ENCODE peak calls at places on chromosome 22, in six cellular contexts. B is BE2C, C is colonic mucosa, F is GM12865, Y is astrocyte of the spinal cord, I is left ventricle myocardium inferior. G is an unnamed sample.

GRCh38 chr22:22810018-22810427 is 77.6 kb upstream of the IGLL5 start:
- DNase-seq in B (peak), C (no peak), F (no peak), Y (no peak), I (peak), G (peak)

GRCh38 chr22:46057206-46057605 is 80.2 kb upstream of the WNT7B start:
- DNase-seq in B (no peak), C (no peak), F (no peak), Y (peak), I (peak), G (no peak)

GRCh38 chr22:25216230-25216629 is 3.2 kb upstream of the CRYBB2 start:
- DNase-seq in B (no peak), C (no peak), F (no peak), Y (no peak), I (no peak), G (no peak)

GRCh38 chr22:22030493-22031182 is 48.1 kb upstream of the TOP3B start:
- DNase-seq in B (peak), C (no peak), F (peak), Y (no peak), I (peak), G (peak)

GRCh38 chr22:17475318-17476212 is 87.7 kb upstream of the SLC25A18 start:
- DNase-seq in B (no peak), C (no peak), F (no peak), Y (no peak), I (no peak), G (no peak)

GRCh38 chr22:37546436-37547248 is 13.6 kb upstream of the CDC42EP1 start:
- DNase-seq in B (no peak), C (peak), F (no peak), Y (peak), I (peak), G (peak)

GRCh38 chr22:36211237-36211881 is 9.8 kb upstream of the APOL4 start:
- DNase-seq in B (no peak), C (no peak), F (peak), Y (peak), I (no peak), G (peak)

GRCh38 chr22:23759566-23759965 is 3.2 kb upstream of the C22orf15 start:
- DNase-seq in B (no peak), C (no peak), F (no peak), Y (no peak), I (no peak), G (no peak)

GRCh38 chr22:46062971-46063631 is 86.1 kb upstream of the WNT7B start:
- DNase-seq in B (no peak), C (no peak), F (no peak), Y (no peak), I (peak), G (no peak)

GRCh38 chr22:38831166-38831945 is 12.5 kb downstream of the NPTXR start:
- DNase-seq in B (no peak), C (no peak), F (no peak), Y (peak), I (no peak), G (peak)

GRCh38 chr22:37639771-37640590 is 512 bp downstream of the SH3BP1 start:
- DNase-seq in B (no peak), C (no peak), F (peak), Y (no peak), I (no peak), G (no peak)

GRCh38 chr22:38313384-38313955 is 3.8 kb downstream of the CSNK1E start:
- DNase-seq in B (no peak), C (peak), F (peak), Y (peak), I (peak), G (peak)

GRCh38 chr22:32533265-32534068 is 58.9 kb downstream of the FBXO7 start:
- DNase-seq in B (no peak), C (no peak), F (no peak), Y (no peak), I (no peak), G (no peak)

GRCh38 chr22:35838849-35839646 is 121.4 kb downstream of the APOL5 start:
- DNase-seq in B (peak), C (peak), F (peak), Y (peak), I (no peak), G (peak)

GRCh38 chr22:47553436-47553835 is 791.0 kb downstream of the TBC1D22A start:
- DNase-seq in B (no peak), C (no peak), F (no peak), Y (no peak), I (no peak), G (no peak)

GRCh38 chr22:37275622-37276021 is 6.7 kb upstream of the CYTH4 start:
- DNase-seq in B (no peak), C (no peak), F (no peak), Y (no peak), I (no peak), G (no peak)

GRCh38 chr22:42432818-42433217 is 615 bp upstream of the NFAM1 start:
- DNase-seq in B (no peak), C (no peak), F (no peak), Y (no peak), I (no peak), G (no peak)

GRCh38 chr22:47278655-47279054 is 516.2 kb downstream of the TBC1D22A start:
- DNase-seq in B (no peak), C (no peak), F (no peak), Y (no peak), I (no peak), G (no peak)

GRCh38 chr22:23833911-23834317 is 4.9 kb downstream of the DERL3 start:
- DNase-seq in B (no peak), C (no peak), F (no peak), Y (no peak), I (no peak), G (no peak)

GRCh38 chr22:35872451-35872850 is 154.8 kb downstream of the APOL5 start:
- DNase-seq in B (no peak), C (no peak), F (no peak), Y (no peak), I (peak), G (no peak)

GRCh38 chr22:45516923-45517675 is 14.4 kb downstream of the FBLN1 start:
- DNase-seq in B (no peak), C (no peak), F (no peak), Y (peak), I (no peak), G (no peak)

GRCh38 chr22:27409299-27409698 is 392.3 kb downstream of the MN1 start:
- DNase-seq in B (no peak), C (no peak), F (no peak), Y (no peak), I (no peak), G (no peak)

GRCh38 chr22:35155403-35156025 is 89.6 kb downstream of the ISX start:
- DNase-seq in B (no peak), C (no peak), F (no peak), Y (no peak), I (no peak), G (no peak)

GRCh38 chr22:35561796-35562526 is 21.3 kb downstream of the RASD2 start:
- DNase-seq in B (no peak), C (no peak), F (no peak), Y (peak), I (no peak), G (peak)

GRCh38 chr22:36584666-36585065 is 55.7 kb upstream of the EIF3D start:
- DNase-seq in B (peak), C (no peak), F (no peak), Y (no peak), I (no peak), G (no peak)

GRCh38 chr22:22130956-22131355 is 113.6 kb upstream of the VPREB1 start:
- DNase-seq in B (no peak), C (no peak), F (no peak), Y (no peak), I (no peak), G (no peak)

GRCh38 chr22:32926600-32926999 is 125.1 kb downstream of the TIMP3 start:
- DNase-seq in B (no peak), C (no peak), F (peak), Y (peak), I (no peak), G (no peak)

GRCh38 chr22:27654536-27655445 is 146.8 kb downstream of the MN1 start:
- DNase-seq in B (no peak), C (no peak), F (no peak), Y (no peak), I (no peak), G (no peak)

GRCh38 chr22:37509026-37509886 is 10.0 kb downstream of the CARD10 start:
- DNase-seq in B (no peak), C (no peak), F (no peak), Y (no peak), I (no peak), G (no peak)

GRCh38 chr22:38205261-38206128 is 3.7 kb downstream of the MAFF start:
- DNase-seq in B (no peak), C (peak), F (no peak), Y (peak), I (peak), G (peak)

GRCh38 chr22:46588279-46589140 is 31.7 kb upstream of the GRAMD4 start:
- DNase-seq in B (no peak), C (no peak), F (no peak), Y (no peak), I (peak), G (no peak)

GRCh38 chr22:45502215-45503070 is at the start of gene FBLN1:
- DNase-seq in B (peak), C (no peak), F (no peak), Y (no peak), I (peak), G (peak)

GRCh38 chr22:33110562-33111163 is 52.5 kb upstream of the SYN3 start:
- DNase-seq in B (no peak), C (no peak), F (no peak), Y (no peak), I (no peak), G (peak)

GRCh38 chr22:33832558-33833151 is 87.6 kb downstream of the LARGE1 start:
- DNase-seq in B (no peak), C (no peak), F (no peak), Y (peak), I (peak), G (peak)

GRCh38 chr22:22959147-22959827 is 71.7 kb downstream of the IGLL5 start:
- DNase-seq in B (peak), C (peak), F (peak), Y (peak), I (peak), G (peak)

GRCh38 chr22:32354360-32355351 is 3.0 kb upstream of the RFPL3 start:
- DNase-seq in B (no peak), C (no peak), F (no peak), Y (peak), I (no peak), G (no peak)

GRCh38 chr22:37020192-37020479 is 594 bp downstream of the MPST start:
- DNase-seq in B (peak), C (peak), F (peak), Y (peak), I (no peak), G (peak)

GRCh38 chr22:46620588-46621242 is 529 bp downstream of the GRAMD4 start:
- DNase-seq in B (no peak), C (no peak), F (no peak), Y (no peak), I (no peak), G (no peak)

GRCh38 chr22:44172370-44173108 is 8.2 kb upstream of the PARVG start:
- DNase-seq in B (no peak), C (peak), F (peak), Y (no peak), I (peak), G (no peak)
- H3K4me3 ChIP-seq in B (no peak), C (no peak), F (no peak), Y (no peak), I (no peak), G (no peak)

DNA sequence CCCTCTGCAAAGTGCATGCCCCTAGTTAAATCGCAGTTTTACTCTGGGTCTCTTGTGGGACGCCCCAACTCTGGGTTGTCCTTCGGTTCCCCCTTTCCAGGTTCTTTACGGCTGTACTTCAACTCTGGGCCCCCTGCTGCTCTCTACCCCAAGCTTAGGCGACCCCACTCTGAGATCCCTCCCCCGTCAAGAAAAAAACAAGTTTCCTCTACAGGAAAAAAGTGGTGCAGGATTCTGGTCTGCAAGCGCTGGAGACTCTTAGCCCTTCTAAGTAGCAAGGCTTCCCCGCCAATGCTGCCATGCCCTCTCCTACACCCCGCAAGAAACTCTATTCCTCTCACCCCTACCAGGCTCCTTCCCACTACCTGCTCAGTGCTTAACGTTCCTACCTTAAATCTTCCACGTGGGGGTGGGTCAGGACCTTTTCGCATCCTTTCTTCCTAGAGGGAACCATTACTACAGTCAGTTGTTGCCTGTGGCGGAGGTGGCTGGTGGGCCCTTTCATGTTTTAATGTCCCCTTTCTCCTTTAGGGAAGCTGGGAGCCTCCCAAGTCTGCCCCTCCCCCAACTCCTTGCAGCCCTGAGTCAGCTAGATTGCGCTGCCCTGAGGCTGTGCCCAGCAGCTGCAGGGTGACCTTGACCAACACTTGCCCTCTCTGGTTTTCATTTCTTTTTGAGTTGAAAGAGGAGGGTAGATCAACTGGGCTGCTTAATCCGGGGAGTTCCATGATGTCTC is 1.4 kb downstream of the NEFH start:
- DNase-seq in B (no peak), C (no peak), F (no peak), Y (no peak), I (no peak), G (no peak)
- H3K4me3 ChIP-seq in B (peak), C (no peak), F (no peak), Y (peak), I (peak), G (no peak)

GRCh38 chr22:20291249-20291586 is 23.1 kb upstream of the RTN4R start:
- DNase-seq in B (no peak), C (no peak), F (no peak), Y (no peak), I (no peak), G (no peak)

GRCh38 chr22:20290578-20291248 is 22.6 kb upstream of the RTN4R start:
- DNase-seq in B (no peak), C (no peak), F (no peak), Y (no peak), I (no peak), G (no peak)

GRCh38 chr22:20292673-20293232 is 24.6 kb upstream of the RTN4R start:
- DNase-seq in B (no peak), C (no peak), F (no peak), Y (no peak), I (no peak), G (no peak)

GRCh38 chr22:20292108-20292507 is 24.0 kb upstream of the RTN4R start:
- DNase-seq in B (no peak), C (no peak), F (no peak), Y (no peak), I (no peak), G (no peak)

GRCh38 chr22:20291604-20292063 is 23.5 kb upstream of the RTN4R start:
- DNase-seq in B (no peak), C (no peak), F (no peak), Y (no peak), I (no peak), G (no peak)
- H3K4me3 ChIP-seq in B (no peak), C (no peak), F (no peak), Y (no peak), I (no peak), G (no peak)

DNA sequence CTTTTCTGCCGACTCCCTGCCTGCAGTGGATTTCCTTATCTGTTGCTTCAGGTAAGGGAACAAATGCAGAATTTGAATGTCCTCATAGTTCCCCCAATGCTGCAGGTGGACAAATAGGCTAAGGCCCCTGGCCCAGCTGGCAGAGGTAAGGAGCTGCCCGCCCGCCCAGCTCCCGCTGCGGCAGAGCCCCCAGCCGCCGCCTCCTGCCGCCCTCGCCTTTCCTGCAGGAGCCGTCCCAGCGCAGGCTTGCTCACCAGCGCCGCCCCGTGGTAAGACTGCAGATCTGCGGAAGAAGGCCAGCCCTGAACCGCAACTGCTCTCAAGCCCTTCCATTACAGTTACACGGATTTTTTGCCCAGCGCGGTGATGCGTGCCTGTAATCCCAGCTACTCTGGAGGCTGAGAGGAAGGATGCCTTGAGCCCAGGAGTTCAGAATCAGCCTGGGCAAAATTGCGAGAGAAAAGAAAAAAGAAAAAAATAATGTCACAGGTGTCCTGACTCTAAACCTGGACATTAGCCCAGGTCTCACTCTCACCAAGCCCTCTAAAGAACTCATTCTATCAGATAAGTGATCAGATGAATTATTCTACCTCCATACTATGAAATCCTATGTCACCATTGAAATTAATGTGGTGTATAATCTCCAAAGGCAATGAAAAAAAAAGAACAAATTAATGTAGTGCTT is 51.2 kb upstream of the EMID1 start:
- DNase-seq in B (peak), C (peak), F (peak), Y (peak), I (peak), G (peak)
- H3K4me3 ChIP-seq in B (peak), C (no peak), F (no peak), Y (no peak), I (peak), G (no peak)

GRCh38 chr22:39932918-39933649 is 27.1 kb upstream of the TMA7B start:
- DNase-seq in B (peak), C (peak), F (peak), Y (peak), I (no peak), G (no peak)

GRCh38 chr22:39935622-39936021 is 24.6 kb upstream of the TMA7B start:
- DNase-seq in B (no peak), C (no peak), F (no peak), Y (no peak), I (no peak), G (no peak)

GRCh38 chr22:39933741-39934140 is 26.5 kb upstream of the TMA7B start:
- DNase-seq in B (no peak), C (no peak), F (peak), Y (no peak), I (no peak), G (no peak)

GRCh38 chr22:39936523-39937145 is 23.6 kb upstream of the TMA7B start:
- DNase-seq in B (no peak), C (no peak), F (no peak), Y (no peak), I (no peak), G (no peak)

GRCh38 chr22:39935116-39935515 is 25.1 kb upstream of the TMA7B start:
- DNase-seq in B (no peak), C (no peak), F (no peak), Y (no peak), I (no peak), G (no peak)
- H3K4me3 ChIP-seq in B (no peak), C (no peak), F (no peak), Y (no peak), I (no peak), G (no peak)

GRCh38 chr22:30607300-30607930 is 441 bp downstream of the TCN2 start:
- DNase-seq in B (no peak), C (no peak), F (no peak), Y (no peak), I (no peak), G (no peak)
- H3K4me3 ChIP-seq in B (peak), C (peak), F (peak), Y (peak), I (peak), G (no peak)

DNA sequence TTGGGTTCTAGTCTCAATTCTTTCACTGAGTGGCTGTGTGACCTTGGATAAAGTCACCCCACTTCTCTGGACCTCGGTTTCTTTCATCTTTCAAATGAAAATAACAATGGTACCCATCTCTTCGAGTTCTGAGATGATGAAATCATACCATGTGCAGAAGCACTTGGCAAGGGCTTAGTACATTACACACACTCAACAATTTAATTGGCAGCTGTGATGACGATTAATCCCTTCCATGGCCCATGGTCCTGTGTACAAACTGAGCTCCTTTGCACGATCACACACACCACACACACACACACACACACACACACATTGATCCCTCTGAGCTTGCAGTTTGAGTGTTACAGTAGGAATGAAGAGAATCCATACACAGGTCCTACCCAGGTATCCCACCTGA is 103.4 kb upstream of the ASPHD2 start:
- DNase-seq in B (no peak), C (no peak), F (no peak), Y (no peak), I (no peak), G (peak)
- H3K4me3 ChIP-seq in B (no peak), C (no peak), F (no peak), Y (no peak), I (no peak), G (no peak)

DNA sequence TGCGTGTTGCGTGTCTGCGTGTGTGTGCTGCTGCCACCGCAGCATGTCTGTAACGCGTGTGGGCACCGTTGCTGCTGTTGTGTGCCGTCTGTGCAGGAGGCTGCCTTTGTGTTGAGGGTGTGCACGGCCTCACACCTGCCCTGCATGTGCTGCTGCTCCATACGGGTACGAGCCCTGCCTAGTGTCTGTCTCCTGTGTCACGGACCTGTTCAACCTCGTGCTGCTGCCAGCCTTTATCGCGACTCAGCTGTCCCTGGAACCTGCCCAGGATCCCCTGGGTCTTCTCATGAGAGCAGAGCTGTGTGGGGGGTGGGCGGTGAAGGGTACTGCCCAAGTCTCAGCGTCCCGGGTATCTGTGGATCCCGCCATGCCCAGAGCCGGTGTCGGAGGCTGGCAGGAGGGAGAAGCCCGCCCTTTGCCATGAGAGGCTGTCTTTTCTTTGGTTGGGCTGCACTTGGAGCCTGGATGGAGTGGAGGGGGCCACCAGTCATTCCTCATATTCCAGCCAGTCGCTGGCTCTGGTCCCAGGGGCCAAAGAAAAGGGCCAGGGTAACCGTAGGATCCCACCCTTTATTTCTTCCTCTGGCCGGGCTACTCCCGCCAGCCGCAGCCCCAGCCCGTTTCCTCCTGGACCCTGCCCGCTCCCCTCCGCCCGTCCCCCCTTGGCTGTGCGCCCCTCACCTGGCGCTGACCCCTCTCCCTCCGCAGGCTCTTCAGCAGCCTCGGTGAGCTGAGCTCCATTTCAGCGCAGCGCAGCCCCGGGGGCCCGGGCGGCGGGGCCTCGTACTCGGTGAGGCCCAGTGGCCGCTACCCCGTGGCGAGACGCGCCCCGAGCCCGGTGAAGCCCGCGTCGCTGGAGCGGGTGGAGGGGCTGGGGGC is 7.8 kb upstream of the ACR start:
- DNase-seq in B (no peak), C (no peak), F (no peak), Y (no peak), I (peak), G (no peak)
- H3K4me3 ChIP-seq in B (no peak), C (no peak), F (no peak), Y (no peak), I (no peak), G (no peak)

G was measured in MG63.